ENCODE peak calls at places on chromosome 17, in four cellular contexts. Q, J, B and A are unnamed samples.

GRCh38 chr17:33501185-33501584 is 208.1 kb upstream of the ASIC2 start:
- DNase-seq in B (no peak), Q (peak), J (no peak), A (no peak)

GRCh38 chr17:74332763-74333220 is 6.8 kb downstream of the KIF19 start:
- DNase-seq in B (no peak), J (no peak), Q (no peak), A (no peak)

GRCh38 chr17:39027037-39027436 is 59.8 kb upstream of the FBXO47 start:
- DNase-seq in Q (peak), J (peak), B (peak), A (peak)

GRCh38 chr17:27878776-27879562 is 14.2 kb downstream of the LYRM9 start:
- DNase-seq in J (no peak), B (peak), Q (no peak), A (peak)

GRCh38 chr17:48542114-48542955 is 2.6 kb downstream of the HOXB2 start:
- DNase-seq in J (no peak), B (no peak), Q (peak), A (no peak)

GRCh38 chr17:57986841-57987581 is 1.0 kb downstream of the VEZF1 start:
- DNase-seq in B (peak), J (peak), Q (peak), A (no peak)

GRCh38 chr17:58741121-58741625 is 14.5 kb upstream of the PPM1E start:
- DNase-seq in J (no peak), Q (no peak), B (no peak), A (peak)

GRCh38 chr17:50596191-50597037 is 35.9 kb downstream of the CACNA1G start:
- DNase-seq in Q (peak), J (no peak), B (no peak), A (no peak)

GRCh38 chr17:17239832-17240231 is 2.9 kb upstream of the FLCN start:
- DNase-seq in B (no peak), Q (no peak), J (no peak), A (no peak)

GRCh38 chr17:27244481-27245223 is 49.3 kb upstream of the WSB1 start:
- DNase-seq in Q (peak), B (no peak), J (peak), A (no peak)

GRCh38 chr17:82299452-82299851 is 18.0 kb downstream of the CD7 start:
- DNase-seq in B (no peak), Q (peak), J (no peak), A (no peak)

GRCh38 chr17:2042355-2042929 is 620 bp downstream of the OVCA2 start:
- DNase-seq in B (peak), Q (peak), J (no peak), A (peak)

GRCh38 chr17:44970136-44970737 is 2.1 kb upstream of the C1QL1 start:
- DNase-seq in J (peak), B (peak), Q (peak), A (peak)

GRCh38 chr17:29590979-29591736 is 1.7 kb upstream of the GIT1 start:
- DNase-seq in Q (peak), J (no peak), B (peak), A (peak)

GRCh38 chr17:65698381-65699061 is 137.1 kb upstream of the AXIN2 start:
- DNase-seq in J (no peak), B (peak), Q (peak), A (no peak)

GRCh38 chr17:77382356-77382911 is 241.7 kb downstream of the SEC14L1 start:
- DNase-seq in Q (no peak), B (no peak), J (no peak), A (no peak)

GRCh38 chr17:6492892-6493674 is 48.8 kb downstream of the PIMREG start:
- DNase-seq in Q (peak), B (no peak), J (peak), A (no peak)

GRCh38 chr17:29069526-29070041 is 26.6 kb downstream of the PIPOX start:
- DNase-seq in B (no peak), J (no peak), Q (peak), A (no peak)

GRCh38 chr17:80171681-80172080 is 1.9 kb downstream of the CARD14 start:
- DNase-seq in Q (no peak), J (no peak), B (no peak), A (no peak)

GRCh38 chr17:80960797-80961452 is 30.7 kb upstream of the CHMP6 start:
- DNase-seq in J (no peak), B (no peak), Q (no peak), A (no peak)

GRCh38 chr17:76841776-76842405 is 26.3 kb upstream of the MGAT5B start:
- DNase-seq in J (no peak), B (peak), Q (peak), A (peak)

GRCh38 chr17:49494399-49494798 is 694 bp upstream of the NGFR start:
- DNase-seq in Q (no peak), B (no peak), J (no peak), A (no peak)

GRCh38 chr17:42521036-42521435 is 15.0 kb upstream of the NAGLU start:
- DNase-seq in B (no peak), J (no peak), Q (no peak), A (no peak)

GRCh38 chr17:64499805-64500486 is 3.1 kb upstream of the POLG2 start:
- DNase-seq in B (peak), J (no peak), Q (no peak), A (no peak)

GRCh38 chr17:74759243-74759801 is 10.9 kb downstream of the NHERF1 start:
- DNase-seq in J (no peak), Q (no peak), B (no peak), A (no peak)

GRCh38 chr17:54982399-54982798 is 13.8 kb downstream of the STXBP4 start:
- DNase-seq in J (no peak), Q (no peak), B (no peak), A (no peak)

GRCh38 chr17:52744179-52744578 is 585.7 kb upstream of the CA10 start:
- DNase-seq in J (no peak), B (no peak), Q (no peak), A (no peak)

GRCh38 chr17:62062313-62062712 is 2.8 kb downstream of the MED13 start:
- DNase-seq in Q (no peak), J (no peak), B (no peak), A (no peak)

GRCh38 chr17:70829876-70830275 is 660.5 kb downstream of the KCNJ2 start:
- DNase-seq in J (no peak), B (no peak), Q (no peak), A (no peak)

GRCh38 chr17:12739500-12739899 is 49.8 kb upstream of the ARHGAP44 start:
- DNase-seq in Q (no peak), B (no peak), J (no peak), A (no peak)

GRCh38 chr17:35376245-35376644 is 2.8 kb upstream of the SLFN11 start:
- DNase-seq in J (no peak), Q (no peak), B (no peak), A (no peak)

GRCh38 chr17:31880311-31880710 is 21.2 kb downstream of the UTP6 start:
- DNase-seq in B (no peak), Q (no peak), J (peak), A (no peak)

GRCh38 chr17:2023692-2024571 is 1.2 kb downstream of the RTN4RL1 start:
- DNase-seq in Q (peak), B (peak), J (peak), A (no peak)

GRCh38 chr17:32495347-32496253 is 8.8 kb downstream of the CDK5R1 start:
- DNase-seq in J (peak), B (peak), Q (no peak), A (peak)

GRCh38 chr17:77735341-77736206 is 222.9 kb upstream of the TNRC6C start:
- DNase-seq in Q (no peak), B (peak), J (peak), A (peak)

GRCh38 chr17:4083173-4083572 is 59.7 kb downstream of the ZZEF1 start:
- DNase-seq in J (no peak), Q (no peak), B (no peak), A (no peak)

GRCh38 chr17:45149669-45150603 is 1.7 kb downstream of the HEXIM1 start:
- DNase-seq in Q (peak), J (peak), B (peak), A (peak)